ENCODE peak calls at places on chromosome 1, in eight cellular contexts. G, F, I, V, A, W, E and J are unnamed samples.

GRCh38 chr1:212491454-212491853 is 58.7 kb downstream of the NENF start:
- DNase-seq in G (no peak), F (no peak), I (no peak), V (no peak), A (no peak), W (no peak), E (no peak), J (no peak)

GRCh38 chr1:217919683-217920502 is 288.7 kb downstream of the SPATA17 start:
- DNase-seq in G (no peak), F (no peak), I (no peak), V (no peak), A (no peak), W (no peak), E (no peak), J (no peak)

GRCh38 chr1:178938959-178939317 is 68.1 kb upstream of the ANGPTL1 start:
- DNase-seq in G (no peak), F (no peak), I (peak; percentile 95), V (no peak), A (no peak), W (peak; percentile 34), E (no peak), J (no peak)

GRCh38 chr1:50705041-50705440 is 255.0 kb downstream of the FAF1 start:
- DNase-seq in G (no peak), F (no peak), I (no peak), V (no peak), A (no peak), W (no peak), E (no peak), J (no peak)

GRCh38 chr1:41345434-41346075 is 15.7 kb upstream of the FOXO6 start:
- DNase-seq in G (no peak), F (no peak), I (no peak), V (no peak), A (no peak), W (no peak), E (no peak), J (no peak)

GRCh38 chr1:14758962-14759361 is 160.5 kb downstream of the KAZN start:
- DNase-seq in G (no peak), F (no peak), I (no peak), V (no peak), A (no peak), W (no peak), E (no peak), J (no peak)

GRCh38 chr1:31761883-31762282 is 2.3 kb downstream of the ADGRB2 start:
- DNase-seq in G (peak; percentile 62), F (no peak), I (no peak), V (no peak), A (no peak), W (peak; percentile 59), E (no peak), J (no peak)

GRCh38 chr1:154716012-154716411 is 108.0 kb upstream of the ADAR start:
- DNase-seq in G (no peak), F (peak; percentile 57), I (no peak), V (no peak), A (no peak), W (no peak), E (no peak), J (no peak)

GRCh38 chr1:18452550-18452949 is 28.2 kb upstream of the KLHDC7A start:
- DNase-seq in G (peak; percentile 29), F (no peak), I (no peak), V (no peak), A (peak; percentile 58), W (peak; percentile 32), E (no peak), J (peak; percentile 40)

GRCh38 chr1:101100674-101101073 is 75.1 kb upstream of the DPH5 start:
- DNase-seq in G (no peak), F (no peak), I (no peak), V (no peak), A (no peak), W (no peak), E (no peak), J (no peak)

GRCh38 chr1:156870734-156871133 is 10.1 kb downstream of the NTRK1 start:
- DNase-seq in G (peak; percentile 60), F (no peak), I (no peak), V (no peak), A (no peak), W (peak; percentile 91), E (no peak), J (no peak)

GRCh38 chr1:184805667-184806295 is 51.1 kb upstream of the EDEM3 start:
- DNase-seq in G (peak; percentile 80), F (peak; percentile 86), I (peak; percentile 96), V (peak; percentile 83), A (peak; percentile 92), W (peak; percentile 82), E (peak; percentile 56), J (peak; percentile 35)

GRCh38 chr1:75125161-75125681 is 9.0 kb upstream of the LHX8 start:
- DNase-seq in G (no peak), F (no peak), I (no peak), V (no peak), A (no peak), W (no peak), E (no peak), J (no peak)